ENCODE peak calls at places on chromosome 4, in seven cellular contexts. J is lung, L is nephron progenitor cell, Z is upper lobe of right lung, K is astrocyte of the spinal cord, X is fibroblast of villous mesenchyme, I is choroid plexus epithelial cell. E is an unnamed sample.

GRCh38 chr4:91212140-91212681 is 1085.0 kb downstream of the CCSER1 start:
- DNase-seq in J (no peak), L (no peak), Z (no peak), K (no peak), X (no peak), I (no peak), E (no peak)

GRCh38 chr4:89788243-89789072 is 48.5 kb downstream of the SNCA start:
- DNase-seq in J (no peak), L (peak), Z (no peak), K (peak), X (no peak), I (peak), E (no peak)

GRCh38 chr4:140296335-140296753 is 77.1 kb upstream of the SCOC start:
- DNase-seq in J (peak), L (peak), Z (no peak), K (peak), X (peak), I (peak), E (no peak)

GRCh38 chr4:117545042-117545441 is 459.7 kb upstream of the TRAM1L1 start:
- DNase-seq in J (no peak), L (no peak), Z (no peak), K (no peak), X (no peak), I (no peak), E (no peak)

GRCh38 chr4:21802406-21802805 is 146.2 kb downstream of the KCNIP4 start:
- DNase-seq in J (no peak), L (no peak), Z (no peak), K (peak), X (peak), I (peak), E (no peak)

GRCh38 chr4:53122280-53123116 is 243.4 kb downstream of the SCFD2 start:
- DNase-seq in J (no peak), L (no peak), Z (no peak), K (no peak), X (no peak), I (no peak), E (no peak)

GRCh38 chr4:26144526-26145167 is 176.2 kb upstream of the RBPJ start:
- DNase-seq in J (no peak), L (no peak), Z (no peak), K (peak), X (no peak), I (peak), E (no peak)

GRCh38 chr4:38050560-38051350 is 90.6 kb downstream of the PTTG2 start:
- DNase-seq in J (no peak), L (no peak), Z (no peak), K (no peak), X (peak), I (peak), E (no peak)

GRCh38 chr4:69617083-69617694 is 22.3 kb downstream of the UGT2A2 start:
- DNase-seq in J (no peak), L (no peak), Z (no peak), K (peak), X (peak), I (peak), E (no peak)
- TF ChIP-seq CTCF in J (peak), L (peak), Z (peak), K (peak), X (peak), I (peak), E (peak)

DNA sequence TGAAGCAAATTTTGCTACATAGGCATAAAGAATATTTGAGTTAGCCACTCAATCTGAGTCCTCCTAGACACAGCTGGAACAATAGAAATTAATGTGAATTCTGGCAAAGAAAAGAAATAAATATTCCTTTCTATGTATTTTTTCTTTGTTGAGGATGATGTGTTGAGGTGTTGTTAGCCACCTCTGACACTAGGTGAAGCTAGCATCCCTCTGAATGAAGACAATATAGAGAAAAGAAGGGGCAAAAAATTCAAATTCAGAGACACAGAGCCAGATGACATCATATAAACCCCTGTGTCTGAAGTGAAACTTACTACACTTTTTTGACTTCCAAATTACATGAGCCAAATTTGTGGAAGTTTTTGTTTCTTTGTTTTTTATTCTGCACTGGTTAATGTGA is 34.6 kb upstream of the TMPRSS11D start:
- DNase-seq in J (no peak), L (no peak), Z (no peak), K (no peak), X (no peak), I (no peak), E (no peak)
- TF ChIP-seq CTCF in J (no peak), L (peak), Z (no peak), K (peak), X (no peak), I (peak), E (peak)

GRCh38 chr4:110068248-110068647 is 130.2 kb downstream of the ELOVL6 start:
- DNase-seq in J (no peak), L (no peak), Z (no peak), K (no peak), X (no peak), I (no peak), E (no peak)
- TF ChIP-seq CTCF in J (no peak), L (no peak), Z (no peak), K (no peak), X (no peak), I (no peak), E (no peak)

DNA sequence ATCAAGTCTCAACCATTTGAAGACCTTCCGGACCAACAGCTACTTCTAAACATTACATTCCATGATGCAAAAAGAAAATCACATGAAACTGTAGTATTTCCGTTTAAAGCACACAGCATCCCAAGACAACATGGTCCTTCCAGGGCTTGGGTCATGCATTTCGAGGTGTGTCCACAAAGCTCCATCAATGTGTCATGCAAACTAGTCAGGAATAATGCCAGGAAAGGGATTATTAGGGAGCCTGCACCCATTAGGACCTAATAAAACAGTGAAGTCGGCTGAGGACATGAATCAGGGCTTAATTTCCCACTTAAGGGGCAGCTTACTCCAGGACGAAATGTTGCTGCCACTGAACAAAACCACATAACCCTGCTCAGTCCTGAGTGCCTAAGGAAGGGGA is 177.9 kb downstream of the TSPAN5 start:
- DNase-seq in J (no peak), L (no peak), Z (no peak), K (no peak), X (no peak), I (no peak), E (no peak)
- TF ChIP-seq CTCF in J (no peak), L (no peak), Z (no peak), K (no peak), X (no peak), I (no peak), E (no peak)

GRCh38 chr4:180827193-180827592 is 1416.0 kb upstream of the TENM3 start:
- DNase-seq in J (no peak), L (no peak), Z (no peak), K (peak), X (peak), I (peak), E (no peak)

GRCh38 chr4:180828455-180829018 is 1414.7 kb upstream of the TENM3 start:
- DNase-seq in J (no peak), L (peak), Z (no peak), K (peak), X (peak), I (peak), E (no peak)

GRCh38 chr4:180827610-180828009 is 1415.6 kb upstream of the TENM3 start:
- DNase-seq in J (no peak), L (no peak), Z (no peak), K (peak), X (no peak), I (peak), E (no peak)

DNA sequence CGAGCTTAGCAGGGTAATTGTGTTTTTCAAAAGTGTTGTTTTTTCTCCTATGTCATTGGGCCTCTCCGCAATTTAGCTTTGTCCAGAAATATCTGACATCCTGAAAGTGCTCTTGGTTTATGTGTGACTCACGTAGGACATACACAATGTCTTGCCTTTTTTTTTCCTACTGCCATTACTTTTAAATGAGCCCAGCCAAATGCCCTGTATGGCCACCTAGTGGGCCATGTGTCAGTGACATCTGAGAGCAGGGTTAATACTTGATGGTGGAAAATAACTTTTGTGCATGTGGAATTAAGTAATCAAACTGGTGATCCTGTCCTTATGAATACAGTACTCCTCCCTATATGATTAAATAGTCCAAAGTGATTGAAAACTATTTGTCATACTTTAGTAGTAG is 1411.1 kb upstream of the TENM3 start:
- DNase-seq in J (no peak), L (no peak), Z (no peak), K (no peak), X (no peak), I (no peak), E (no peak)
- TF ChIP-seq CTCF in J (no peak), L (peak), Z (no peak), K (peak), X (no peak), I (peak), E (peak)

DNA sequence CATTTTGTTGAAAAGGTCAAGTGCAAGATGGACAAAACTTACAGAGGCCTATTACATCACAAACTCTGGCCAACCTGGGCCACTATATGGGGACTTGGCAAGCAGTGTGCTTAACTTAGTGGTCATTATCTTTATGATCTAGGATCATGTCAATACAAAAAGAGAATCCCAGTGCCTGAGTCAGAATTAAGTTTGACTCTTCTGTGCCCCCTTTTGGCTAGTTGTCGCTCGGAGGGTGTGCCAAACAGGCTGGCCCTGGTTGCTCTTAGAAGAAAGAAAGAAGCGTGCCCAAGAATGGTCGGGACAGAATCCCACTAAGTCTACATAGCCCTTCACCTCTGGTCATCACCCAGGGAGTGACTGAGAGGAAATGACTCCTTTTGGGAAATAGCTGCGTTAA is 100.1 kb downstream of the EIF4E start:
- DNase-seq in J (no peak), L (no peak), Z (no peak), K (peak), X (peak), I (peak), E (no peak)
- TF ChIP-seq CTCF in J (no peak), L (no peak), Z (no peak), K (peak), X (peak), I (peak), E (no peak)

GRCh38 chr4:16197842-16198241 is 28.4 kb downstream of the TAPT1 start:
- DNase-seq in J (no peak), L (no peak), Z (no peak), K (no peak), X (no peak), I (no peak), E (no peak)

GRCh38 chr4:16198271-16198670 is 28.0 kb downstream of the TAPT1 start:
- DNase-seq in J (no peak), L (no peak), Z (no peak), K (no peak), X (no peak), I (no peak), E (no peak)

GRCh38 chr4:16202598-16202997 is 23.7 kb downstream of the TAPT1 start:
- DNase-seq in J (no peak), L (no peak), Z (no peak), K (peak), X (no peak), I (no peak), E (no peak)

GRCh38 chr4:16196482-16197393 is 29.5 kb downstream of the TAPT1 start:
- DNase-seq in J (no peak), L (peak), Z (no peak), K (peak), X (peak), I (peak), E (no peak)

GRCh38 chr4:16199132-16199531 is 27.1 kb downstream of the TAPT1 start:
- DNase-seq in J (no peak), L (no peak), Z (no peak), K (peak), X (peak), I (peak), E (no peak)
- TF ChIP-seq CTCF in J (no peak), L (peak), Z (peak), K (peak), X (peak), I (no peak), E (peak)

GRCh38 chr4:23934915-23935314 is 45.1 kb upstream of the PPARGC1A start:
- DNase-seq in J (peak), L (no peak), Z (peak), K (peak), X (peak), I (peak), E (no peak)
- TF ChIP-seq CTCF in J (no peak), L (no peak), Z (no peak), K (no peak), X (no peak), I (no peak), E (no peak)

E was measured in type B pancreatic cell.